ENCODE peak calls at places on chromosomes 5 and 9, in seven cellular contexts. H, F, B, Y, D, M and U are unnamed samples. For H3K36me3, the result is how much of the 10 kb centered on the place peaks cover.

GRCh38 chr9:33466565-33467495 is 6.9 kb downstream of the NOL6 start:
- DNase-seq in H (peak), F (peak), B (no peak), Y (no peak), D (peak), M (no peak), U (peak)

GRCh38 chr5:52846443-52846842 is 58.7 kb downstream of the ITGA1 start:
- DNase-seq in H (no peak), F (no peak), B (no peak), Y (no peak), D (no peak), M (no peak), U (no peak)

GRCh38 chr9:126436545-126437269 is 110.1 kb downstream of the MVB12B start:
- DNase-seq in H (no peak), F (no peak), B (no peak), Y (no peak), D (peak), M (no peak), U (no peak)

GRCh38 chr5:134427540-134428041 is 15.9 kb upstream of the CDKN2AIPNL start:
- DNase-seq in H (no peak), F (no peak), B (no peak), Y (peak), D (no peak), M (no peak), U (no peak)

GRCh38 chr9:34571180-34571800 is 18.2 kb downstream of the CNTFR start:
- DNase-seq in H (no peak), F (no peak), B (no peak), Y (no peak), D (peak), M (no peak), U (no peak)

GRCh38 chr9:8845376-8845775 is 1045.8 kb upstream of the DMAC1 start:
- DNase-seq in H (no peak), F (no peak), B (no peak), Y (no peak), D (peak), M (no peak), U (no peak)

GRCh38 chr5:38323645-38324295 is 65.4 kb downstream of the EGFLAM start:
- DNase-seq in H (no peak), F (no peak), B (no peak), Y (no peak), D (no peak), M (no peak), U (no peak)

GRCh38 chr9:34037626-34038025 is 11.1 kb downstream of the UBAP2 start:
- DNase-seq in H (no peak), F (no peak), B (no peak), Y (no peak), D (no peak), M (no peak), U (no peak)

GRCh38 chr5:146891511-146891910 is 13.0 kb upstream of the PPP2R2B start:
- DNase-seq in H (no peak), F (no peak), B (no peak), Y (no peak), D (no peak), M (no peak), U (no peak)

GRCh38 chr5:103119765-103120606 is at the start of the genes GIN1 and PPIP5K2:
- DNase-seq in H (peak), F (peak), B (peak), Y (peak), D (peak), M (peak), U (peak)

GRCh38 chr9:76716270-76716669 is 48.0 kb upstream of the PCA3 start:
- DNase-seq in H (no peak), F (no peak), B (no peak), Y (no peak), D (no peak), M (no peak), U (no peak)

GRCh38 chr5:180133971-180134508 is 62.5 kb upstream of the RNF130 start:
- DNase-seq in H (no peak), F (no peak), B (no peak), Y (no peak), D (no peak), M (no peak), U (no peak)

GRCh38 chr9:121154782-121155181 is 46.9 kb downstream of the RAB14 start:
- DNase-seq in H (peak), F (no peak), B (no peak), Y (no peak), D (no peak), M (peak), U (no peak)

DNA sequence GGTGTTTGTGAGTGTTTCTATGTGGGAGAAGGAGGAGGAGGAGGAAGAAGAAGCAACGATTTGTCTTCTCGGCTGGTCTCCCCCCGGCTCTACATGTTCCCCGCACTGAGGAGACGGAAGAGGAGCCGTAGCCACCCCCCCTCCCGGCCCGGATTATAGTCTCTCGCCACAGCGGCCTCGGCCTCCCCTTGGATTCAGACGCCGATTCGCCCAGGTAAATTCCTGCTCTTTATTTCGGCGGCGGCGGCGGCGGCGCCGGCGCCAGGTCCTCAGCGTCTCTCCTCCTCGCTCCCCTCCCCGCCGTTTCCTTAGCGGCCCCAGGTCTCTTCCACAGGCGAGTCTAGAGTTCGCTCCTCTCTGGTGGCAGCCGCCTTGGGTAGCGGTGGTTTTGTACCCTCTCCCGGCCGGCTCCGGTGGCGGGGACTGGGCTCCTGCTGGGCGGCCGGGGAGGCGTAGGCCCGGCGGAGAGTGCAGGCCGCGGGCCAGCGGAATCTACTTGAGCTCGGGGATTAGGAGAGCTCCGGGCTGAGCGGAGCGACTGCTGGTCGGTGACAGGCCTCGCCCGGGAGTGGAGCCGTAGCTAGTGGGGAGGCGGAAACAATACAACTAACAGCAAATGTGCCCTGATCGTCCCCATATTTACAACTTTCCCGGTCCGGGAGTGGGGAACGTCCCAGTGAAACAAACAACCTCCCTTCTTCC is 547 bp downstream of the NIPBL start:
- DNase-seq in H (peak), F (peak), B (no peak), Y (no peak), D (peak), M (peak), U (peak)
- TF ChIP-seq MAX in H (no peak), F (no peak), B (no peak), Y (no peak), D (no peak), M (no peak), U (no peak)

GRCh38 chr5:136143763-136144162 is 11.1 kb downstream of the SMAD5 start:
- DNase-seq in H (no peak), F (no peak), B (no peak), Y (no peak), D (no peak), M (no peak), U (no peak)
- H3K36me3 ChIP-seq in H (under half), F (under half), B (under half), Y (under half), D (under half), M (under half), U (under half)

GRCh38 chr5:56191646-56192045 is 41.5 kb downstream of the ANKRD55 start:
- DNase-seq in H (no peak), F (no peak), B (no peak), Y (no peak), D (no peak), M (no peak), U (peak)

GRCh38 chr5:56192246-56192645 is 40.9 kb downstream of the ANKRD55 start:
- DNase-seq in H (no peak), F (no peak), B (no peak), Y (no peak), D (no peak), M (no peak), U (no peak)

GRCh38 chr5:56195016-56195415 is 38.1 kb downstream of the ANKRD55 start:
- DNase-seq in H (no peak), F (no peak), B (no peak), Y (no peak), D (no peak), M (no peak), U (no peak)

GRCh38 chr5:56185777-56186311 is 47.3 kb downstream of the ANKRD55 start:
- DNase-seq in H (no peak), F (no peak), B (no peak), Y (no peak), D (no peak), M (no peak), U (peak)

GRCh38 chr5:56190500-56190899 is 42.6 kb downstream of the ANKRD55 start:
- DNase-seq in H (no peak), F (no peak), B (no peak), Y (no peak), D (no peak), M (no peak), U (peak)
- TF ChIP-seq MAX in H (no peak), F (no peak), B (no peak), Y (no peak), D (peak), M (no peak), U (peak)

DNA sequence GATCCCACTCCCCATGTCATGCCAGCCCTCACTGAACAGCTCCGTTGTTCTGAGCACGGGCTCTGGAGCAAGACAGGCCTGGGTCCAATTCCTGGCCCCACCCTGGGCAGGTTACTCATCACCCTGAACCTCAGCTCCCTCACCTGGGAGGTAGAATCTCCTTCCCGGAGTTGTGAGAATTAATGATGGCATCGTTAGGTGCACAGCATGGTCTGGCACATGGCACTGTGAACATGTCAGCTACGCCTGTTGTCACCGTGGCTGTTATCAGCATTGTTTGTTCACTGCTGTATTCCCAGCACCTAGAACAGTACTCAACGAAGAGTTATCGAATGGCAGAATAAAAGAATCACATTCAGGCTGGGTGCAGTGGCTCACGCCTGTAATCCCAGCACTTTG is 43.0 kb downstream of the LRSAM1 start:
- DNase-seq in H (no peak), F (no peak), B (no peak), Y (no peak), D (no peak), M (no peak), U (no peak)
- H3K36me3 ChIP-seq in H (under half), F (under half), B (under half), Y (under half), D (under half), M (under half), U (under half)

DNA sequence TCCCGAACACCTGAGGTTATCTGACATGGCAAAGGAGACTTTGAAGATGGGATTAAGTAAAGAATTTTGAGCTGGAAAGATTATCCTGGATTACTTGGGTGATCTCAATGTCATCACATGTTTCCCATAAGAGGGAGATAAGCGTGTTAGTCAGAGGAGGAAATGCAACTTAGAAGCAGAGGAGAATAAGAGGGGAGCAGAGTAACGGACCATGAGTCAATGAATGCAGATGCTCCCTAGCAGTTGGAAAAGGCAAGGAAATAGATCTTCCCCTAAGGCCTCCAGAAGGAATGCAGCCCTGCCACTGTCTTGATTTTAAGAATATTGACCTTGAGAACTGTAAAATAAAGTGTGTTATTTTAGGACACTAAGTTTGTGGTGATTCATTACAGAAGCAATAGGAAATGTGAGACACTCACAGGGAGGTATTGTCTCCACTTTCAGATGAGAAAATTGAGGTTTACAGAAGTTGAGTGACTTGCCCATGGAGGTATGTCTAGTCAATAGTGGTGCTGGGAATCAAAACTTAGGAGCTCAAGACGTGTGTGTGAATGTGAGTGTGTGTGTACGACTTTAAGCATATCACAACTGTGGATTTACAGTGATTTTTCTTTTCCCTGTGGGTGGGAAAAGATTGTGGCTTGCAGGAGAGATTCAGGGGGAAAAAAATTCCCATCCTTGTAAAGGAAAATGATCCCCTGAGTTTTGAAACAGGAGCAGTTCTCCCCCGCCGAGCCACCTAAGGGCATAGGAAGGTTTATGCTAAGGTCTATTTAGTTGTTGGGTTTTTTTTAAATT is 125.3 kb downstream of the TRIM32 start:
- DNase-seq in H (no peak), F (no peak), B (no peak), Y (no peak), D (no peak), M (no peak), U (no peak)
- TF ChIP-seq MAX in H (no peak), F (no peak), B (no peak), Y (no peak), D (no peak), M (no peak), U (no peak)

GRCh38 chr5:116305899-116306298 is 221.1 kb downstream of the COMMD10 start:
- DNase-seq in H (no peak), F (no peak), B (no peak), Y (no peak), D (no peak), M (no peak), U (no peak)
- H3K36me3 ChIP-seq in H (under half), F (under half), B (under half), Y (under half), D (under half), M (under half), U (under half)

DNA sequence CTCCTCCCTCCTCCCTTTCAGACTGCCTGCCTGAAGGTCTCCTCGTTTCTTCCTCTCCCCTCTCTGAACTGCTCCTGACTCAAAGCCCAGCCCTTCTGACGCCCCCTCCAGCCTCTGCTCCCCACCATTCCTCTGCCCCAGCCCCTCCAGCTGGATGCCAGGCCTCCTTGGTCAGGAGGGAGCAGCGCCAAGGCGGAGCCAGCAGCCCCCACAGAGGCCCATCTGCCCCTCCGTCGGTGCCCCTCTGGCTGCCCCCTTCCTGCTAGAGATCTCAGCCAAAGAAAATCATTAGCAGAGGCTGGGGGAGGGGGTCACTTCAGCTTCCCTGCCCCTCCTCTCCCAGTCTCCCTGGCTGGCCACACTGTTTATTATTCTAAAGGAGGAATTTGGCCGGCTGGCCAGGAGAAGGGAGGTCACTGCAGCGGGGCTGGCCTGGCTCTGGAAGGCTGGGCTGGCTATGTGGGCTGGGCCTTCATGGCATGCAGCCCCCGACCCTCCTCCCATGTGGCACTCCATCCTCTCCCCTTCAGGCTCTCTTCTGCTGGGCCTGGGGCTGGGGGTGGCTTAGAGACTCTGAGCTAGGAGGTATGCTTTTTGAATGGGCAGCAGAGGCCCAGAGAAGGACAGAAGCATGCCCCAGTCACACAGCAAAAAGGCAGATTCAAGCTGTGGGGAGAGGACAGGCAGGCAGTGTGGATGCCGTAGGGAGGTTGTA is 16.9 kb downstream of the PDGFRB start:
- DNase-seq in H (no peak), F (peak), B (no peak), Y (no peak), D (peak), M (no peak), U (peak)
- TF ChIP-seq MAX in H (no peak), F (no peak), B (no peak), Y (peak), D (peak), M (no peak), U (no peak)